ENCODE peak calls at places on chromosomes 4 and X, in four cellular contexts. G is Daoy; T is GM23338; W is activated CD4-positive, alpha-beta memory T cell treated with anti-CD3 and anti-CD28 coated beads, Interleukin-2, amount 10 ng/mL, durations not matched to agents 7 days and 5 days. D is an unnamed sample.

GRCh38 chr4:152245706-152246105 is 290.2 kb downstream of the FBXW7 start:
- DNase-seq in G (no peak), T (no peak), W (no peak), D (peak)

GRCh38 chr4:44210750-44211149 is 237.9 kb downstream of the KCTD8 start:
- DNase-seq in G (no peak), T (peak), W (no peak), D (no peak)

GRCh38 chrX:124211312-124211942 is 121.0 kb upstream of the TEX13D start:
- DNase-seq in G (no peak), T (peak), W (peak), D (peak)

GRCh38 chr4:73998040-73999011 is at the start of gene CXCL5:
- DNase-seq in G (no peak), T (peak), W (no peak), D (peak)

GRCh38 chr4:77240469-77241066 is 83.6 kb downstream of the CCNG2 start:
- DNase-seq in G (peak), T (peak), W (peak), D (peak)

GRCh38 chrX:47186096-47186740 is 7.4 kb upstream of the UBA1 start:
- DNase-seq in G (no peak), T (no peak), W (no peak), D (no peak)

GRCh38 chrX:9846631-9847030 is 60.4 kb downstream of the SHROOM2 start:
- DNase-seq in G (no peak), T (no peak), W (no peak), D (no peak)

GRCh38 chrX:122622800-122623199 is 561.3 kb upstream of the GRIA3 start:
- DNase-seq in G (no peak), T (no peak), W (no peak), D (no peak)

GRCh38 chrX:123450217-123450616 is 266.1 kb downstream of the GRIA3 start:
- DNase-seq in G (no peak), T (peak), W (no peak), D (no peak)

GRCh38 chr4:141177171-141177570 is 43.5 kb upstream of the ZNF330 start:
- DNase-seq in G (no peak), T (no peak), W (no peak), D (no peak)